ENCODE peak calls at places on chromosomes 4 and X, in four cellular contexts. S, L, T and N are unnamed samples.

GRCh38 chrX:42247241-42247640 is 323.9 kb upstream of the CASK start:
- DNase-seq in S (no peak), L (no peak), T (peak; percentile 13), N (no peak)

GRCh38 chr4:7758444-7758815 is 181.2 kb downstream of the AFAP1 start:
- DNase-seq in S (no peak), L (no peak), T (no peak), N (no peak)

GRCh38 chr4:18524667-18525066 is 503.1 kb upstream of the LCORL start:
- DNase-seq in S (no peak), L (no peak), T (no peak), N (no peak)

GRCh38 chr4:60432911-60433310 is 767.2 kb upstream of the ADGRL3 start:
- DNase-seq in S (no peak), L (no peak), T (no peak), N (peak; percentile 14)

GRCh38 chrX:102129473-102129872 is 4.0 kb downstream of the TCEAL2 start:
- DNase-seq in S (peak; percentile 41), L (no peak), T (peak; percentile 4), N (peak; percentile 2)

GRCh38 chrX:92213781-92214180 is 434.6 kb downstream of the PCDH11X start:
- DNase-seq in S (no peak), L (no peak), T (peak; percentile 11), N (no peak)

GRCh38 chr4:30917946-30918345 is 197.8 kb downstream of the PCDH7 start:
- DNase-seq in S (no peak), L (no peak), T (no peak), N (no peak)

GRCh38 chrX:15619053-15619772 is 18.5 kb upstream of the ACE2 start:
- DNase-seq in S (no peak), L (no peak), T (no peak), N (no peak)

GRCh38 chr4:183124865-183125264 is 25.8 kb downstream of the WWC2 start:
- DNase-seq in S (no peak), L (no peak), T (no peak), N (no peak)

GRCh38 chr4:133565379-133565778 is 416.3 kb downstream of the PCDH10 start:
- DNase-seq in S (no peak), L (no peak), T (peak; percentile 95), N (no peak)

GRCh38 chrX:153642313-153642654 is 4.7 kb upstream of the DUSP9 start:
- DNase-seq in S (peak; percentile 75), L (no peak), T (no peak), N (peak; percentile 41)

GRCh38 chr4:108717386-108717785 is 45.5 kb downstream of the ETNPPL start:
- DNase-seq in S (no peak), L (no peak), T (no peak), N (no peak)

GRCh38 chr4:179626687-179627086 is 2184.4 kb upstream of the AGA start:
- DNase-seq in S (no peak), L (peak; percentile 1), T (no peak), N (peak; percentile 77)

GRCh38 chr4:152957437-152958185 is 21.5 kb downstream of the FHDC1 start:
- DNase-seq in S (no peak), L (no peak), T (no peak), N (peak; percentile 46)

GRCh38 chr4:11605597-11605996 is 176.9 kb upstream of the HS3ST1 start:
- DNase-seq in S (no peak), L (no peak), T (peak; percentile 45), N (no peak)

GRCh38 chrX:119008122-119008744 is 33.8 kb downstream of the LONRF3 start:
- DNase-seq in S (peak; percentile 43), L (peak; percentile 6), T (peak; percentile 29), N (peak; percentile 49)

GRCh38 chr4:176359590-176359989 is 39.8 kb downstream of the SPCS3 start:
- DNase-seq in S (no peak), L (no peak), T (peak; percentile 69), N (no peak)

GRCh38 chrX:103783971-103784370 is 7.3 kb downstream of the PLP1 start:
- DNase-seq in S (no peak), L (no peak), T (no peak), N (no peak)

GRCh38 chrX:82591421-82591820 is 916.7 kb upstream of the POU3F4 start:
- DNase-seq in S (no peak), L (no peak), T (no peak), N (no peak)

GRCh38 chrX:82589410-82589809 is 918.7 kb upstream of the POU3F4 start:
- DNase-seq in S (no peak), L (no peak), T (peak; percentile 37), N (no peak)

DNA sequence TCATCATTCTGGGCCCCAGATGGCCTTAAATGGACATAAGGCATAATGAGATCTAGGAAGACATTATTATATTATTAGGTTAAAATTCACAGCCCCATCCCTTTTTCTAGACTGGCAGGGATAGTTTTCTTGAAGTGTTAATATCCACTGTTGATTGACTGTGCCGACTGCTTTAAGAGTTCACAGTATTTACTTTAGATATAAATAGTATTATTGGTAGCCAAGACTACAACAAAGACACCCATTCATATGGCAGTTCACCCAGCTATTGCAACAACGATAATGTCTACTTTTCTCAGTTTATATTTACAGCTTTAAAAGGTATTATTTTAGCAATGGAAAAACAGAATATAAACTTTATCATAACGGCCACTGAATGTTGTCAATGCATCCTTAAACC is 922.2 kb upstream of the POU3F4 start:
- DNase-seq in S (no peak), L (no peak), T (no peak), N (no peak)
- H3K4me3 ChIP-seq in S (no peak overlapping the region), L (no peak overlapping the region), T (no peak overlapping the region), N (no peak overlapping the region)

GRCh38 chr4:6178757-6179156 is 21.6 kb downstream of the JAKMIP1 start:
- DNase-seq in S (no peak), L (no peak), T (no peak), N (no peak)

GRCh38 chr4:6179362-6179761 is 21.0 kb downstream of the JAKMIP1 start:
- DNase-seq in S (no peak), L (no peak), T (no peak), N (no peak)

GRCh38 chr4:6183740-6184139 is 16.6 kb downstream of the JAKMIP1 start:
- DNase-seq in S (no peak), L (no peak), T (no peak), N (no peak)

GRCh38 chr4:6182390-6183280 is 17.7 kb downstream of the JAKMIP1 start:
- DNase-seq in S (no peak), L (no peak), T (no peak), N (no peak)

GRCh38 chr4:6180841-6181631 is 19.3 kb downstream of the JAKMIP1 start:
- DNase-seq in S (no peak), L (no peak), T (no peak), N (no peak)
- H3K4me1 ChIP-seq in S (peaks cover 38% of the 10 kb centered on the region), L (no peaks in the 10 kb centered on the region), T (no peaks in the 10 kb centered on the region), N (no peaks in the 10 kb centered on the region)

DNA sequence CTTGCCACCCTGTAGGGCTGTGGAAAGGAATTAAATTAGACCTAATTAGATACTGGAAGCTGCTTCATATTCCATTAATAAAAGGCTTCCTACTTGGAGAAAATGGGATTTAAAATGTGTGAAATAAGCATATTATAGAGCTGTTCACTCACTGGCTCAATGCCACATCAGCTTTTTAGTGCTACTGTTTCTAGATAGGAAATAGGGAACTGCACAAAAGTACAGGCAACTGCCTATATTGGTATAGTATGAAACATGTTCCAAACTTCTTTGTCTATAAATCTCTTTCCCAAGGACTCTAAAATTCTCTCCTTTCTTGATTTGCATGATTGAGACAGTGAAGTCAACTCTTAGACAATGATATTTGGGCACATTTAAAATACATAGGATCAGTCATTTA is 408.0 kb upstream of the AADAT start:
- DNase-seq in S (no peak), L (no peak), T (no peak), N (no peak)
- H3K4me3 ChIP-seq in S (peak overlapping the region; percentile 52), L (no peak overlapping the region), T (no peak overlapping the region), N (no peak overlapping the region)

DNA sequence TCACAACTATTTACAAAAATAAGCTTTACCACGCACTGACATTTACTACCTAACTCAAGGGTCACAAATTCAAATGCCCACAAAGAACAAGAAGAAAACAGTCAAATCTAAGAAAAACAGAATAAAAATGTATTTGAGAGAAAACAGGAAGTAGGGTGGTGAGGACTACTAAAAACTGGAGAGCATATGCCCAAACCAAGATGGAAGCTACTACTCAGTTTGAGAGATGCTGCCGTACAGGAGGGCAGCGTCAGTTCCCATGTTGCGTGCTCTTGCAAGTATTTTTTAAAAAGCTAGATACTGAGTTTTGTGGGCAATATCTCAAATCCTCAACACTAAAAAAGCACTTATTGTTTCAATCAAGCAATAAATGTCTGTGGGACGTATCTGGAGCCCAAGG is 16.2 kb downstream of the HNRNPD start:
- DNase-seq in S (no peak), L (no peak), T (no peak), N (no peak)
- H3K4me1 ChIP-seq in S (no peaks in the 10 kb centered on the region), L (peaks cover 18% of the 10 kb centered on the region), T (peaks cover 2% of the 10 kb centered on the region), N (no peaks in the 10 kb centered on the region)

GRCh38 chrX:48569958-48570357 is 4.3 kb upstream of the RBM3 start:
- DNase-seq in S (no peak), L (no peak), T (no peak), N (no peak)
- H3K4me3 ChIP-seq in S (no peak overlapping the region), L (no peak overlapping the region), T (no peak overlapping the region), N (no peak overlapping the region)